ENCODE peak calls at places on chromosome 18, in eight cellular contexts. H, Z, F, S, X, N, O and D are unnamed samples.

GRCh38 chr18:48816554-48816953 is 134.2 kb downstream of the SMAD7 start:
- DNase-seq in H (no peak), Z (no peak), F (no peak), S (no peak), X (no peak), N (no peak), O (no peak), D (no peak)

GRCh38 chr18:41613210-41613609 is 341.8 kb upstream of the PIK3C3 start:
- DNase-seq in H (no peak), Z (no peak), F (no peak), S (no peak), X (no peak), N (no peak), O (no peak), D (no peak)

GRCh38 chr18:40883271-40883670 is 1071.8 kb upstream of the PIK3C3 start:
- DNase-seq in H (no peak), Z (no peak), F (no peak), S (no peak), X (no peak), N (no peak), O (no peak), D (no peak)

GRCh38 chr18:5309888-5310470 is 14.5 kb upstream of the ZBTB14 start:
- DNase-seq in H (no peak), Z (no peak), F (no peak), S (peak), X (peak), N (no peak), O (no peak), D (no peak)

GRCh38 chr18:44946529-44947113 is 265.9 kb downstream of the SETBP1 start:
- DNase-seq in H (no peak), Z (no peak), F (no peak), S (no peak), X (no peak), N (no peak), O (no peak), D (no peak)

GRCh38 chr18:6884944-6885343 is 155.4 kb downstream of the ARHGAP28 start:
- DNase-seq in H (peak), Z (no peak), F (no peak), S (no peak), X (no peak), N (peak), O (no peak), D (no peak)

GRCh38 chr18:37543321-37543720 is 22.3 kb downstream of the CELF4 start:
- DNase-seq in H (no peak), Z (no peak), F (no peak), S (no peak), X (no peak), N (no peak), O (no peak), D (no peak)

GRCh38 chr18:51527826-51528225 is 330.3 kb upstream of the MEX3C start:
- DNase-seq in H (no peak), Z (no peak), F (no peak), S (no peak), X (no peak), N (no peak), O (no peak), D (no peak)

GRCh38 chr18:25164211-25164836 is 187.6 kb downstream of the ZNF521 start:
- DNase-seq in H (no peak), Z (no peak), F (no peak), S (no peak), X (no peak), N (no peak), O (no peak), D (no peak)

GRCh38 chr18:56252456-56252855 is 385.9 kb downstream of the TXNL1 start:
- DNase-seq in H (no peak), Z (no peak), F (no peak), S (no peak), X (no peak), N (no peak), O (no peak), D (no peak)

GRCh38 chr18:55012041-55012440 is 52.8 kb upstream of the CCDC68 start:
- DNase-seq in H (no peak), Z (no peak), F (no peak), S (no peak), X (no peak), N (no peak), O (no peak), D (no peak)

GRCh38 chr18:8286303-8286702 is 322.9 kb upstream of the RAB12 start:
- DNase-seq in H (no peak), Z (no peak), F (no peak), S (no peak), X (no peak), N (no peak), O (no peak), D (no peak)

GRCh38 chr18:45066210-45066609 is 385.5 kb downstream of the SETBP1 start:
- DNase-seq in H (no peak), Z (no peak), F (no peak), S (no peak), X (peak), N (no peak), O (no peak), D (no peak)

GRCh38 chr18:9704233-9705118 is 3.6 kb upstream of the RAB31 start:
- DNase-seq in H (no peak), Z (no peak), F (no peak), S (peak), X (no peak), N (peak), O (no peak), D (no peak)

DNA sequence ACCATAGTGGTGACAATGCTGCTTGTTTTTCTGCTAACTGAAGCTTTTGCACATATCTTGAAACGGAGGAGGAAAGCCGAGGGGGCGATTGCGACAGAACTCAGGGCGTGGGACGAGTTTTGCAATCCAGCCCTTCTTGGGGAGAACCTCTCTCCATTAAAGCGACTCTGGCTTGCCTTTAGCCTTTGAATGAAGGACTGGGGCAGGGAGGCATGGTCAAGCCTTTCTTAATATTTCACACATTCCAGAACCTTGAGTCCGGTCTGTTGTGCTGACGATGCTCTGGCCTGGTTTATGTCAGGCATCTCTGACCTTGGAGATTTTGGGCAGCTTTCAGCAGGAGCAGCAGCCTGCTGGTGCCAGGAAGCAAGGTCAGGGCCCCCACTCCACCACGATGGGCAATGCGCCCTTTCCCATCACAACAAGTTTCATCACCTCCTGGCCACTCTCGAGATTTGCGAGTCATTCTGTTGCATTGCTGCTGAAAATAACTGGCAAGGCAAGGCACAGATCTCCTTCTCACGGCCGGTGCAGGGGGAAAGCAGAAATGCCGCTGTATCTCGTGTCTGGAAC is 10.8 kb downstream of the EMILIN2 start:
- DNase-seq in H (no peak), Z (no peak), F (no peak), S (no peak), X (peak), N (no peak), O (no peak), D (no peak)
- TF ChIP-seq MAX in H (no peak), Z (no peak), F (no peak), S (no peak), X (no peak), N (no peak), O (no peak), D (no peak)

GRCh38 chr18:80157708-80158343 is 48.8 kb downstream of the ADNP2 start:
- DNase-seq in H (peak), Z (peak), F (peak), S (peak), X (peak), N (peak), O (no peak), D (peak)
- TF ChIP-seq POLR2A in H (no peak), Z (no peak), F (no peak), S (no peak), X (no peak), N (no peak), O (no peak), D (no peak)

DNA sequence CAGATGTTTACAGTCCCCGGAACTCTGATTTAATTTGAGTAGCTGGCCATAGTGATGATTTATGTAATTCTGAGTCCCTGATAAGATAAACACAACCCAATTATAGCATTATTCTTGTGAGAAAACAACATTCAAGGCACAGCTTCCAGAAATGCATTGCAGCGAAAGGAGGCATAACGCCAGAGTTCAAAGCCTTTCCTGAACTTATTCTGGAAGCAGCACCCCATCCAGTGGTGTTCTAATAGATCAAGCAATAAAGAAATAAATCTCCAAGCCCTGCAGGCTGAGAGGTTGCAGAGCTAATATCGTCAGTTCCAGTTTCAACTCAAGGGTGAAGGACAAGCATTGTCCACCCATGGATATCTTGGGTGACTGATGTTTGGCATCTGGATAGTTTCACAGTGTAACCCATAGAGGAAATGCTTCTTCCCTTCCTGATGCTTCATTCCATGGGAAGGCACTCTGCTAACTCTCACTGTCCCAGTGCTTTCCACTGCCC is 18.8 kb downstream of the CDH2 start:
- DNase-seq in H (no peak), Z (no peak), F (no peak), S (no peak), X (no peak), N (no peak), O (no peak), D (no peak)
- TF ChIP-seq MAX in H (no peak), Z (no peak), F (no peak), S (no peak), X (no peak), N (no peak), O (no peak), D (no peak)

DNA sequence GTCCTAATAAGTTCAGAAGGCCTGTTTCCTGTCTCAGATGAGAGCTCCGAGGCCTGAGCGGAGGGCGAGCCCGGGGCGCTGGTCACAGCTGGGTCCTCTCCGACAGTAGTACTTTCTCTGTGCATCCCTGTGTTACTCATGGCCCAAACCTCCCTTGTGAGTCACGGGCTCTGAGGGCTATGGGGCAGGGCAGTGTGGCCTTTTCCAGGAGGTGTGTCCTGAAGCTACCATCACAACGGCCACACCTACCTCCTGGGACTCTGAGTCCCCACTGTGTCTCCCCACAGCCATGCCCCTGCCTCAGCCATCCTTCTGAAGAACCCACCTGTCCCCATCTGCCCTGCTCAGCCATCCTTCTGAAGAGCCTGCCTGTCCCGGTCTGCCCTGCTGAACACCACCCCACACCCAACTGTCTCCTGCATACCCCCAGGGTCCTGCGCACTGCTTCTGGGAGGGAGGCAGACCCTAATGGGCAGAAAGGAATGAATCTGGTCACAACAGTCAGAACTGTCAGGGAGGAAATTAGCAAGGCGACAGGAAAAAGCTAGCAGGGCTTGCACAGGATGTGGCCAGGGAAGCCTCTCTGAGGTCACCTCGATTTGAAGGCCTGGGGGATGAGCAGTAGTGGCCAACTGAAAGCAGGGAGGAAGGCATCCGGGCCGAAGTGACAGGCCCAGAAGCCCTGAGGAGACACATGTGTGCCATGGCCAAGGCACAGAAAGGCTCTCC is 145.4 kb upstream of the RIOK3 start:
- DNase-seq in H (peak), Z (no peak), F (no peak), S (peak), X (peak), N (no peak), O (no peak), D (peak)
- TF ChIP-seq POLR2A in H (no peak), Z (no peak), F (no peak), S (no peak), X (no peak), N (no peak), O (no peak), D (no peak)

GRCh38 chr18:39743463-39743862 is 2177.9 kb upstream of the CELF4 start:
- DNase-seq in H (no peak), Z (no peak), F (no peak), S (no peak), X (no peak), N (no peak), O (no peak), D (no peak)
- TF ChIP-seq MAX in H (no peak), Z (no peak), F (no peak), S (no peak), X (no peak), N (no peak), O (no peak), D (no peak)

GRCh38 chr18:75208836-75209128 is 157 bp downstream of the PTGR3 start:
- DNase-seq in H (peak), Z (no peak), F (no peak), S (no peak), X (no peak), N (no peak), O (no peak), D (no peak)
- TF ChIP-seq POLR2A in H (peak), Z (peak), F (peak), S (peak), X (peak), N (peak), O (no peak), D (no peak)

DNA sequence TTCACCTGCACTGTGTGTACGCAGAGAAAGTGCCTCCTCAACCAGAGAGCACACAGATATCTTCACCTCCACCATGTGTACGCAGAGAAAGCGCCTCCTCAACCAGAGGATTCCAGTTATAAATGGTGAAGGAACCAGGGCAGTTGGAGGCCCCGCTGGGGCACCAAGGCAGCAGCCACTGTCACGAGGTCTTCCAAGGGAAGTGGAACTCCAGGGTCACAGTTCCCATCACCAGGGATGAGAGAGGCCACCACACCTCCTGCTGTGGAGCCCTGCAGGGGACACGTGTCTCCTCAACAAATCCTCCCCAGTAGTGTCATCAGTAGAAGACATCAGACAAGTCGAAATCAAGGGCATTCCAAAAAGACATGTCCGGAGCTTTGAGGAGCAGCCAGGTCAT is 28.2 kb upstream of the NFATC1 start:
- DNase-seq in H (no peak), Z (no peak), F (no peak), S (no peak), X (no peak), N (no peak), O (no peak), D (no peak)
- TF ChIP-seq MAX in H (no peak), Z (no peak), F (no peak), S (no peak), X (no peak), N (no peak), O (no peak), D (no peak)